ENCODE peak calls at places on chromosomes 12 and 14, in seven cellular contexts. X is K562, P is cardiac muscle cell, H is right lobe of liver, W is hepatocyte, C is small intestine, V is iPS DF 6.9. J is an unnamed sample.

GRCh38 chr12:59357811-59358210 is 238.0 kb upstream of the SLC16A7 start:
- DNase-seq in H (no peak), W (no peak), P (peak; percentile 5), X (no peak), V (peak; percentile 27), C (no peak), J (no peak)

GRCh38 chr12:52216107-52216506 is 16.9 kb upstream of the KRT7 start:
- DNase-seq in V (no peak), P (peak; percentile 67), C (no peak), W (no peak), X (no peak), H (no peak), J (no peak)

GRCh38 chr14:37708481-37708880 is 113.1 kb downstream of the TTC6 start:
- DNase-seq in H (no peak), W (no peak), X (no peak), V (no peak), P (no peak), C (no peak), J (no peak)

GRCh38 chr14:76277586-76278130 is 98.3 kb upstream of the ESRRB start:
- DNase-seq in V (no peak), C (no peak), X (no peak), P (no peak), W (no peak), H (no peak), J (no peak)

GRCh38 chr12:132583736-132584135 is 26.6 kb downstream of the LRCOL1 start:
- DNase-seq in W (no peak), H (no peak), V (no peak), C (no peak), P (peak; percentile 30), X (no peak), J (no peak)

GRCh38 chr14:37901978-37902377 is 305.7 kb upstream of the SSTR1 start:
- DNase-seq in V (no peak), P (no peak), H (no peak), X (no peak), C (no peak), W (no peak), J (no peak)

GRCh38 chr12:51773145-51773869 is 75.2 kb downstream of the FIGNL2 start:
- DNase-seq in X (no peak), V (no peak), C (no peak), P (no peak), W (no peak), H (no peak), J (no peak)

GRCh38 chr14:63492391-63492790 is 50.8 kb downstream of the PPP2R5E start:
- DNase-seq in C (no peak), V (no peak), W (no peak), X (no peak), P (no peak), H (no peak), J (no peak)

GRCh38 chr14:65421201-65421981 is 8.9 kb downstream of the FUT8 start:
- DNase-seq in X (no peak), C (no peak), P (no peak), W (no peak), V (no peak), H (no peak), J (no peak)

GRCh38 chr12:126483145-126484068 is 1418.2 kb downstream of the AACS start:
- DNase-seq in H (no peak), X (no peak), C (no peak), P (no peak), W (no peak), V (no peak), J (peak; percentile 8)

GRCh38 chr12:126040307-126040706 is 975.1 kb downstream of the AACS start:
- DNase-seq in C (no peak), X (no peak), W (no peak), V (no peak), H (no peak), P (no peak), J (no peak)

GRCh38 chr12:56243731-56244181 is 13.9 kb downstream of the SLC39A5 start:
- DNase-seq in W (no peak), P (peak; percentile 43), V (no peak), C (no peak), X (peak; percentile 67), H (no peak), J (no peak)

GRCh38 chr12:130796985-130797686 is 41.9 kb downstream of the STX2 start:
- DNase-seq in V (no peak), W (no peak), C (peak; percentile 51), P (no peak), X (no peak), H (no peak), J (no peak)

GRCh38 chr14:58846682-58847465 is 209.1 kb downstream of the DACT1 start:
- DNase-seq in W (no peak), P (peak; percentile 24), C (no peak), V (no peak), X (no peak), H (no peak), J (no peak)

GRCh38 chr12:38137716-38138115 is 178.9 kb upstream of the ALG10B start:
- DNase-seq in W (no peak), C (no peak), V (no peak), H (no peak), X (no peak), P (no peak), J (no peak)

GRCh38 chr12:3179731-3180130 is 102.6 kb downstream of the TSPAN9 start:
- DNase-seq in P (no peak), V (no peak), X (no peak), C (no peak), W (no peak), H (no peak), J (no peak)

GRCh38 chr12:15853877-15854276 is 28.3 kb upstream of the STRAP start:
- DNase-seq in V (no peak), C (no peak), X (no peak), W (no peak), H (no peak), P (no peak), J (no peak)

GRCh38 chr12:85680881-85681280 is 155.3 kb downstream of the RASSF9 start:
- DNase-seq in V (no peak), P (no peak), H (no peak), X (no peak), C (no peak), W (no peak), J (no peak)

GRCh38 chr12:117098361-117099217 is 627 bp downstream of the TESC start:
- DNase-seq in V (no peak), X (peak; percentile 66), W (no peak), P (no peak), C (no peak), H (peak; percentile 58), J (no peak)

GRCh38 chr14:38207830-38208815 is at the start of gene SSTR1:
- DNase-seq in C (peak; percentile 98), H (peak; percentile 94), W (peak; percentile 84), V (no peak), X (no peak), P (peak; percentile 27), J (no peak)

GRCh38 chr14:95981939-95982338 is 57.2 kb upstream of the C14orf132 start:
- DNase-seq in P (peak; percentile 44), C (no peak), X (no peak), H (no peak), V (no peak), W (no peak), J (no peak)

GRCh38 chr14:71372411-71372838 is 465.2 kb downstream of the PCNX1 start:
- DNase-seq in X (no peak), C (no peak), P (no peak), H (no peak), V (no peak), W (peak; percentile 22), J (no peak)

GRCh38 chr12:47746523-47746922 is 12.2 kb downstream of the RAPGEF3 start:
- DNase-seq in C (no peak), V (no peak), X (no peak), W (no peak), H (no peak), P (no peak), J (no peak)

GRCh38 chr14:52485350-52485960 is 66.8 kb downstream of the TXNDC16 start:
- DNase-seq in P (no peak), H (no peak), W (no peak), V (no peak), X (no peak), C (no peak), J (no peak)

GRCh38 chr12:112836736-112837628 is 45.4 kb downstream of the RPH3A start:
- DNase-seq in C (no peak), P (no peak), H (no peak), X (no peak), V (no peak), W (no peak), J (no peak)

GRCh38 chr12:12749433-12749832 is 32.3 kb downstream of the CDKN1B start:
- DNase-seq in C (peak; percentile 89), V (no peak), P (no peak), W (no peak), H (no peak), X (no peak), J (no peak)

DNA sequence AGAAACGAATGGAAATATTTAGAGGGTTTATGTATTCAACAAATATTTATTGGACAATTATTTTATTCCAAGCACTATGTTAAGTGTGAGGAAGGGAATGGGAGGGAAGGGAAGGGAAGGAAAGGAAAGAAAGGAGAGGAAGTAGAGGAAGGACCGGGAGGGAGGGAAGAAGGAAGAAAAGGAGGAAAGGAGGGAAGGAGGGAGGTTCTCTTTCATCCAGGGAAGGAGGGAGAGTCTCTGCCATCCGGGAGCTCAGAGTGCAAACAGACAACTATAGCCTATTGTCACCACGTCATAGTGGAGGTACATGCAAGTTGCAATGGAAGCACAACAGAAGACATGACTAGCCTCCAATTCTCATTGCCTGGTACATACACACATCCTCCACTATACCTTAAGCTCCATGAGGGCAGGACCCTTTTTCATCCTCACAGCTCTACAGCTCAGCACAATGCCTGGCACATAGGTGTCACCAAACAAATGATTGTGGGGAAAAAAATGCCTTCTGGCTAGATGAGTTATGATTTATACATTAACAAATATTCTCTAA is 48.1 kb downstream of the DAD1 start:
- DNase-seq in X (no peak), H (no peak), P (no peak), V (no peak), W (no peak), C (no peak), J (no peak)
- H3K27ac ChIP-seq in X (no peak overlapping the region), H (no peak overlapping the region), P (no peak overlapping the region), V (no peak overlapping the region), W (no peak overlapping the region), C (no peak overlapping the region), J (no peak overlapping the region)

DNA sequence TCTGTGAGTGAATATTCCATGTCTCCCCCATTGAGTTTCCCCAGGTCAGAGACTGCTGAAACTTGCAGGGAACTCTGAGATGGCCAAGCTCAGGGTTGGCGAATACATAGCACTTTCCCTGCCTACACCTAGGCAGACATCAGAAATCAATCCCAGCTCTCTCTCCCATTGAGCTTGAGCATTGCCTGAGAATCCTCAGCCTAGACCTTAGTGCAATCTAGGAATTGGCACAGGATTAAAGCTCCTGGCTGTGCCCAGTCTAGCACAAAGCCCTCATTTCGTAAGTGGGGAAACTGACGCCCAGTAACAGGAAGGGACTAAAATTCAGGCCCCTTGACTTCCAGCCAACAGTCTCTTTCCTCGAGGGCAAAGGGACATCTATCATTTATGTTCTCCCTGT is 72.0 kb upstream of the NCOR2 start:
- DNase-seq in V (no peak), P (no peak), W (no peak), C (no peak), X (no peak), H (no peak), J (no peak)
- H3K27ac ChIP-seq in V (no peak overlapping the region), P (no peak overlapping the region), W (no peak overlapping the region), C (no peak overlapping the region), X (no peak overlapping the region), H (no peak overlapping the region), J (no peak overlapping the region)

GRCh38 chr12:1575287-1575798 is 19.0 kb downstream of the FBXL14 start:
- DNase-seq in H (no peak), X (no peak), P (no peak), V (no peak), W (no peak), C (no peak), J (no peak)
- H3K27ac ChIP-seq in H (no peak overlapping the region), X (no peak overlapping the region), P (peak overlapping the region; percentile 95), V (no peak overlapping the region), W (no peak overlapping the region), C (no peak overlapping the region), J (no peak overlapping the region)

GRCh38 chr12:68236421-68237059 is 10.9 kb upstream of the IL26 start:
- DNase-seq in W (no peak), V (no peak), P (no peak), H (no peak), C (peak; percentile 80), X (peak; percentile 14), J (no peak)
- H3K27ac ChIP-seq in W (no peak overlapping the region), V (no peak overlapping the region), P (peak overlapping the region; percentile 84), H (peak overlapping the region; percentile 23), C (no peak overlapping the region), X (no peak overlapping the region), J (no peak overlapping the region)